ENCODE peak calls at places on chromosomes 11 and 22, in seven cellular contexts. G is sigmoid colon, L is IMR-90, X is A549, E is lower leg skin, Y is body of pancreas, C is GM12891. P is an unnamed sample.

GRCh38 chr11:132803436-132803835 is 728.9 kb downstream of the OPCML start:
- DNase-seq in E (no peak), G (no peak), X (no peak), Y (no peak), C (no peak), L (peak), P (no peak)

GRCh38 chr11:70680781-70681281 is 282.5 kb downstream of the CTTN start:
- DNase-seq in C (no peak), G (no peak), E (no peak), L (no peak), X (no peak), Y (no peak), P (no peak)

GRCh38 chr22:32723632-32724031 is 77.9 kb upstream of the TIMP3 start:
- DNase-seq in Y (peak), G (peak), X (no peak), E (peak), C (peak), L (peak), P (peak)

GRCh38 chr11:102733232-102733875 is 8.6 kb upstream of the MMP8 start:
- DNase-seq in L (peak), C (peak), X (peak), G (no peak), E (no peak), Y (peak), P (peak)

GRCh38 chr22:21457023-21457787 is 10.0 kb upstream of the TMEM191C start:
- DNase-seq in L (peak), C (no peak), X (peak), E (peak), Y (no peak), G (no peak), P (no peak)

GRCh38 chr11:106691807-106692365 is 326.4 kb downstream of the GUCY1A2 start:
- DNase-seq in L (peak), E (no peak), G (no peak), Y (no peak), C (no peak), X (no peak), P (no peak)

GRCh38 chr22:23381661-23382427 is 198.2 kb downstream of the IGLL1 start:
- DNase-seq in Y (no peak), L (no peak), C (no peak), E (no peak), X (no peak), G (no peak), P (no peak)

GRCh38 chr11:26011474-26011873 is 320.5 kb upstream of the ANO3 start:
- DNase-seq in Y (no peak), E (no peak), C (no peak), G (no peak), L (no peak), X (no peak), P (no peak)

GRCh38 chr11:74466916-74467885 is at the start of gene KCNE3:
- DNase-seq in X (no peak), Y (peak), E (no peak), C (no peak), G (peak), L (no peak), P (no peak)

GRCh38 chr22:45007247-45007945 is 2.4 kb downstream of the PHF21B start:
- DNase-seq in L (peak), C (no peak), Y (no peak), G (no peak), X (peak), E (no peak), P (no peak)

GRCh38 chr22:31977141-31977781 is 32.9 kb downstream of the YWHAH start:
- DNase-seq in Y (peak), L (peak), G (peak), E (peak), X (peak), C (peak), P (peak)

GRCh38 chr11:93000511-93001476 is 31.3 kb downstream of the MTNR1B start:
- DNase-seq in C (no peak), X (peak), G (no peak), Y (no peak), L (peak), E (no peak), P (no peak)

GRCh38 chr22:32900856-32901255 is 99.4 kb downstream of the TIMP3 start:
- DNase-seq in L (no peak), C (no peak), G (no peak), X (no peak), E (no peak), Y (no peak), P (no peak)

GRCh38 chr11:57133616-57134015 is 48.1 kb upstream of the LRRC55 start:
- DNase-seq in E (no peak), G (no peak), Y (no peak), X (no peak), L (no peak), C (no peak), P (no peak)

GRCh38 chr11:95371147-95371546 is 140.1 kb upstream of the SESN3 start:
- DNase-seq in L (no peak), E (no peak), Y (no peak), G (no peak), X (no peak), C (no peak), P (no peak)

GRCh38 chr22:33202455-33202854 is 144.3 kb upstream of the SYN3 start:
- DNase-seq in Y (no peak), L (no peak), C (no peak), E (no peak), X (no peak), G (no peak), P (no peak)

GRCh38 chr22:20788627-20789344 is 14.9 kb downstream of the SERPIND1 start:
- DNase-seq in C (no peak), Y (no peak), X (no peak), E (no peak), G (no peak), L (no peak), P (no peak)

GRCh38 chr11:68122936-68123539 is 1.9 kb upstream of the CHKA start:
- DNase-seq in G (no peak), L (no peak), Y (peak), E (no peak), X (peak), C (no peak), P (no peak)

DNA sequence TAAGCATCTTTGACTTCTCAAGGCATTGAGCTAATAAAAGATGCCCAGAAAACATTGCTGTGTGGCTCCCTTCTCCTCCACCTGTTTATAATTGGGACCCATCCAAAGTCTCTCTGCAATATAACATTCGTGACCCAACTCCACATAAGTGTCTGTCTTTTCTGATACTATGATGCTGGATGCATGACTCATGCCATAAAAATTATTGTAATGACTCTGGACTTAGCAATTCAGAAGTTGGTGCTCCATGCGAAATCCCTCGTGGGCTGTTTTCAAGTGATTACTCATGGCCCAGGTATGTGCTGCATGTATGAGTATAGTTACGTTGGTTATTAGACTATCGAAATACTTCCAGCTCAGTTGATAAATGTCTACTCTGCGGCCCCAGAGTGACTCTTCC is 11.7 kb downstream of the FJX1 start:
- DNase-seq in Y (peak), X (peak), C (no peak), L (peak), G (no peak), E (no peak), P (peak)
- TF ChIP-seq POLR2A in Y (no peak), X (no peak), C (no peak), L (no peak), G (no peak), E (no peak), P (no peak)

GRCh38 chr22:42369250-42370041 is 62.8 kb downstream of the NFAM1 start:
- DNase-seq in Y (peak), G (peak), C (peak), X (peak), L (peak), E (peak), P (peak)
- TF ChIP-seq POLR2A in Y (peak), G (no peak), C (no peak), X (peak), L (no peak), E (no peak), P (peak)

DNA sequence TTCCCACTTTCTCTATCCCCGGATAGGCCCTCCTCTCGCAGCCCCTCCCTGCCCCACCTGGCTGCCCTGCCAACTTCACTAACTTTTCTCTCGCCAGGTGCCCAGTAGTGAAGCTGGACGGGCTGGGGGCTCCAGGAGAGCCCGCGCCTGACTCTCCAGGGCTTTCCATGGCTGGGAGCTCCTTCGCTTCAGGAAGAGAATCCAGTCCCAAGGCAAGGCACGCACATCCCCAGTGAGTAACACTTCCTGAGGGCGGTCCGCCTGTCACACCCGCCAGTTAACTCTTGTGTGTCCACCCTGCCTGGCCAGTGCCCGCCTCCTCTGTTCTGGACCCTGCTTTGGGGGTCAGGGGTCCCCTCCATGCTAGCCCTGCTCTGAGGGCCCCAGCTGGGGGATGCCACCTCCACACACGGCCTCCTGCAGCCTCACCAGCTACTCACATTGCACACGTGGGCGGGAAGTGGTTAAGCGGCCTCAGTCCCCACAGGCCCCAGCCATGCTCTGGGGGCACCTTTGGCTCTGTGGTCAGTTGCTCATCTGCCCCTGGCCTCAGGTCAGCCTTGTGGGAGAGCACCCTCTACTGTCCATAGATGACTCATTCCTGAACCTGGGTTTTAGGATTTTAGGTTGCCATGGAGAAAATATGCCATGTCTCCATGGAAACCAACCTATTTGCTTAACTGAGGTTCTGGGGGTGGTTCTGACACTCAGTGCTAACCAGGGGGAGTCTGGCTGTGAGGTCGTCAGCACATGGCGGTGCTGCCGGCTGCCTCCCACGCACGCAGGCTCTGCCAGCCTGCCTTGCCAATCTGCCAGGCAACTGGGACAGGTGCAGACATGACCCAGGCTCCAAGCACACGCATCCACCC is at the start of gene RIN1:
- DNase-seq in L (peak), C (peak), G (peak), Y (peak), E (peak), X (peak), P (peak)
- TF ChIP-seq POLR2A in L (peak), C (no peak), G (no peak), Y (peak), E (no peak), X (peak), P (peak)

DNA sequence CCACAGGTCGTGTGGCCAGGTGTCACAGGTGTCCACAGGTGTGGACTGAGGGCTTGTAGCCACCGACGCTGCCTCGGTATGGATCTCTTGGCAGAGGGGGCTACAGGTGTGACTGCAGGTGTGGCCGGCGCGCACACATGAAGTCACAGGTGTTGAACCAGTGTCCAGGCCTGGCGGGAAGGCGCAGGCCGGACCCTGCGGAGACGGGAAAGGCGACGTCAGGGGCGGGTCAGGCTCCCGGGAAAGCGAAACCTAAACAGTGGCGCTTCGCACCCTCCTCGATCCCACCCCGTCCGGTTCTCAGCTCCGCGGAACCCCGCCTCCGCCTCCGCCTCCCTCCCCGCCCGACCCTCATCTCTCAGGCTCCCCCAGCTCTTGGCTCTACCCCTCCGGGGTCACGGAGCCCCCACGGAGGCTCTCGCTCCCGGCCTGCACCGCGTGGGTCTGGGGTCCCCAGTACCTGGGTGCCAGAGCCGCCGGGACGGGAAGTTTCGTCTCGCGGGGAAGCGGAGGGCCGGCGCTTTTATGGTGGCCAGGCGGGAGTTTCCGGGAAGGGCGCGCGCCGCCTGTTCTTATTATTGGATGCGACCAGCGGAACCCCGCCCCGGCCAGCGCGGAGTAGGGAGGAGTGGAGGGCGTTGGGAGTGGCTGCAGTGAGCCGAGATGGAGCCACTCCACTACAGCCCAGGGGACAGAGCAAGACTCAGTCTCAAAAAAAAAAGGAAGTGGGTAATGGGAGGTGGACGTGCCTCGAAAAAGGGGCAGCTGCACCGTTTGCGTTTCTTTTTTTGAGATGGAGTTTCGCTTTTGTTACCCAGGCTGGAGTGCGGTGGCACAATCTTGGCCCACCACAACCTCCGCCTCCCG is at the start of gene IRF7:
- DNase-seq in E (peak), G (peak), X (peak), Y (peak), L (peak), C (peak), P (peak)
- TF ChIP-seq POLR2A in E (peak), G (peak), X (peak), Y (peak), L (peak), C (peak), P (peak)

P was measured in H54.